ENCODE peak calls at places on chromosome 14, in six cellular contexts. D is tibial nerve, E is uterus, V is ovary, Z is stomach, G is transverse colon. S is an unnamed sample.
A peak's percentile ranks its signal among the peaks of the same experiment; 100 is the strongest.

GRCh38 chr14:97916669-97917068 is 1119.5 kb downstream of the VRK1 start:
- DNase-seq in D (no peak), E (no peak), V (no peak), Z (no peak), G (no peak), S (no peak)

GRCh38 chr14:22184157-22185025 is 404.6 kb downstream of the DAD1 start:
- DNase-seq in D (no peak), E (no peak), V (no peak), Z (no peak), G (no peak), S (no peak)

GRCh38 chr14:26835949-26836570 is 238.2 kb upstream of the NOVA1 start:
- DNase-seq in D (no peak), E (no peak), V (no peak), Z (no peak), G (no peak), S (no peak)

GRCh38 chr14:33477752-33478151 is 473.1 kb downstream of the EGLN3 start:
- DNase-seq in D (no peak), E (no peak), V (no peak), Z (no peak), G (no peak), S (no peak)

GRCh38 chr14:79278286-79278797 is 933.0 kb downstream of the DIO2 start:
- DNase-seq in D (no peak), E (peak; percentile 15), V (no peak), Z (no peak), G (no peak), S (no peak)

GRCh38 chr14:93930989-93931307 is 3.8 kb downstream of the FAM181A start:
- DNase-seq in D (no peak), E (no peak), V (no peak), Z (no peak), G (no peak), S (no peak)

GRCh38 chr14:76257842-76258397 is 106.2 kb downstream of the GPATCH2L start:
- DNase-seq in D (no peak), E (no peak), V (no peak), Z (no peak), G (no peak), S (no peak)

GRCh38 chr14:61484826-61485584 is 163.6 kb downstream of the PRKCH start:
- DNase-seq in D (no peak), E (no peak), V (no peak), Z (no peak), G (no peak), S (no peak)

GRCh38 chr14:106021832-106022231 is 495.4 kb downstream of the TMEM121 start:
- DNase-seq in D (no peak), E (no peak), V (no peak), Z (no peak), G (no peak), S (no peak)

GRCh38 chr14:61737913-61738312 is 24.3 kb upstream of the SNAPC1 start:
- DNase-seq in D (no peak), E (no peak), V (no peak), Z (no peak), G (no peak), S (no peak)

GRCh38 chr14:75201087-75201486 is 24.7 kb upstream of the TMED10 start:
- DNase-seq in D (no peak), E (no peak), V (no peak), Z (peak; percentile 31), G (no peak), S (no peak)

GRCh38 chr14:97709552-97709951 is 912.4 kb downstream of the VRK1 start:
- DNase-seq in D (no peak), E (no peak), V (no peak), Z (no peak), G (peak; percentile 30), S (no peak)

GRCh38 chr14:56170028-56170427 is 51.8 kb downstream of the PELI2 start:
- DNase-seq in D (no peak), E (no peak), V (no peak), Z (no peak), G (no peak), S (no peak)

GRCh38 chr14:100076630-100077029 is 11.4 kb downstream of the EVL start:
- DNase-seq in D (no peak), E (peak; percentile 41), V (no peak), Z (no peak), G (no peak), S (no peak)

GRCh38 chr14:51333901-51334432 is 93.9 kb downstream of the TMX1 start:
- DNase-seq in D (no peak), E (no peak), V (no peak), Z (no peak), G (no peak), S (no peak)

GRCh38 chr14:96098309-96098998 is 59.3 kb downstream of the C14orf132 start:
- DNase-seq in D (no peak), E (peak; percentile 19), V (no peak), Z (peak; percentile 56), G (no peak), S (no peak)

GRCh38 chr14:87241018-87241779 is 751.8 kb downstream of the GALC start:
- DNase-seq in D (no peak), E (no peak), V (no peak), Z (no peak), G (no peak), S (no peak)

GRCh38 chr14:106691601-106692291 is 1165.4 kb downstream of the TMEM121 start:
- DNase-seq in D (no peak), E (no peak), V (peak; percentile 21), Z (peak; percentile 28), G (peak; percentile 47), S (no peak)

GRCh38 chr14:99254391-99255009 is 17.5 kb downstream of the BCL11B start:
- DNase-seq in D (no peak), E (no peak), V (no peak), Z (no peak), G (no peak), S (no peak)

GRCh38 chr14:96362965-96363750 is at the start of the genes ATG2B and GSKIP:
- DNase-seq in D (peak; percentile 88), E (peak; percentile 90), V (peak; percentile 94), Z (peak; percentile 97), G (peak; percentile 97), S (peak; percentile 65)

GRCh38 chr14:56555921-56556570 is 23.6 kb upstream of the TMEM260 start:
- DNase-seq in D (no peak), E (no peak), V (no peak), Z (no peak), G (no peak), S (no peak)

GRCh38 chr14:35347323-35348043 is 55.3 kb downstream of the PSMA6 start:
- DNase-seq in D (no peak), E (no peak), V (no peak), Z (no peak), G (peak; percentile 55), S (no peak)

GRCh38 chr14:84442481-84442880 is 1087.5 kb upstream of the FLRT2 start:
- DNase-seq in D (no peak), E (no peak), V (no peak), Z (no peak), G (no peak), S (no peak)

DNA sequence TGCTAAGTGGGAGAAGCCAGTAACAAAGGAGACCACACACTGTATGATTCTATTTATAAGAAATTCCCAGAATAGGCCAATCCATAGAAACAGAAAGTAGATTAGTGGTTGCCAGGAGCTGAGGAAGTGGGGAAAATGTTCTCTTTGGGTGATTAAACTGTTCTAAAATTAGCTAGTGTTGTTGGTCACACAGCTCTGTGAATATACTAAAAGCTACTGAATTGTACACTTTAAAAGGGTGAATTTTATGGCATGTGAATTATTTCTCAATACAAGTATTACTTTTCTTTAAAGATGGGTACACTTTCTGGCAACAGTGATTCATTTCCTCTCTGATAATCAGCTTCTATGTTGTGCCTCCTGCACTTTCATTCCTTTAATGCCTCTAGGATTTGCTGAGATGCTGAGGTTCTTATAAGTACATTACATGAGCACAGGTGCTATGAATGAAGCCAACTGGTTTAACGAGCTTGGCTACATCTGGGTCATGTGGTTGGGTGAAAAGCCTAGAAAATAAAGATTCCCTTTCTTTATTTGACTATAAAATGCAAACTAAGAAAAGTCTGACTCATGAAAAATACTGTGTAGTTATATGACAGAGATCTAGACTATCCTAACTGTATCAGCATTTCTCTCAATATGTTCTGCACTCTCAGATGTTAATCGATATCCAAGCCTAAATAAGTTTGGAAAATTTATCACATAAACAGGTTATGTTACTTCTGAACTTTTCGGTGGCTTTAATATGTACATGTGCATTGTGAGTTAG is 132.9 kb downstream of the DAAM1 start:
- DNase-seq in D (no peak), E (no peak), V (no peak), Z (no peak), G (no peak), S (no peak)
- H3K27ac ChIP-seq in D (peak overlapping the region; percentile 89), E (peak overlapping the region; percentile 54), V (no peak overlapping the region), Z (peak overlapping the region; percentile 75), G (peak overlapping the region; percentile 54), S (peak overlapping the region; percentile 78)

GRCh38 chr14:65354715-65355114 is 57.8 kb upstream of the FUT8 start:
- DNase-seq in D (no peak), E (no peak), V (no peak), Z (peak; percentile 83), G (no peak), S (no peak)
- TF ChIP-seq POLR2A in D (no peak), E (no peak), V (no peak), Z (no peak), G (no peak), S (no peak)

GRCh38 chr14:54673193-54674121 is 106.5 kb downstream of the SAMD4A start:
- DNase-seq in D (no peak), E (no peak), V (no peak), Z (no peak), G (no peak), S (no peak)
- H3K4me1 ChIP-seq in D (no peaks in the 10 kb centered on the region), E (peaks cover 25% of the 10 kb centered on the region), V (peaks cover 3% of the 10 kb centered on the region), Z (peaks cover 9% of the 10 kb centered on the region), G (peaks cover 21% of the 10 kb centered on the region), S (peaks cover 67% of the 10 kb centered on the region)

GRCh38 chr14:103735022-103735421 is 19.4 kb downstream of the ZFYVE21 start:
- DNase-seq in D (no peak), E (no peak), V (no peak), Z (no peak), G (no peak), S (no peak)

GRCh38 chr14:103736546-103737431 is 21.2 kb downstream of the ZFYVE21 start:
- DNase-seq in D (peak; percentile 14), E (peak; percentile 63), V (no peak), Z (no peak), G (no peak), S (no peak)

GRCh38 chr14:103737432-103738045 is 21.9 kb downstream of the ZFYVE21 start:
- DNase-seq in D (peak; percentile 12), E (no peak), V (no peak), Z (no peak), G (no peak), S (no peak)

GRCh38 chr14:103735439-103735814 is 19.8 kb downstream of the ZFYVE21 start:
- DNase-seq in D (no peak), E (no peak), V (no peak), Z (no peak), G (no peak), S (no peak)

DNA sequence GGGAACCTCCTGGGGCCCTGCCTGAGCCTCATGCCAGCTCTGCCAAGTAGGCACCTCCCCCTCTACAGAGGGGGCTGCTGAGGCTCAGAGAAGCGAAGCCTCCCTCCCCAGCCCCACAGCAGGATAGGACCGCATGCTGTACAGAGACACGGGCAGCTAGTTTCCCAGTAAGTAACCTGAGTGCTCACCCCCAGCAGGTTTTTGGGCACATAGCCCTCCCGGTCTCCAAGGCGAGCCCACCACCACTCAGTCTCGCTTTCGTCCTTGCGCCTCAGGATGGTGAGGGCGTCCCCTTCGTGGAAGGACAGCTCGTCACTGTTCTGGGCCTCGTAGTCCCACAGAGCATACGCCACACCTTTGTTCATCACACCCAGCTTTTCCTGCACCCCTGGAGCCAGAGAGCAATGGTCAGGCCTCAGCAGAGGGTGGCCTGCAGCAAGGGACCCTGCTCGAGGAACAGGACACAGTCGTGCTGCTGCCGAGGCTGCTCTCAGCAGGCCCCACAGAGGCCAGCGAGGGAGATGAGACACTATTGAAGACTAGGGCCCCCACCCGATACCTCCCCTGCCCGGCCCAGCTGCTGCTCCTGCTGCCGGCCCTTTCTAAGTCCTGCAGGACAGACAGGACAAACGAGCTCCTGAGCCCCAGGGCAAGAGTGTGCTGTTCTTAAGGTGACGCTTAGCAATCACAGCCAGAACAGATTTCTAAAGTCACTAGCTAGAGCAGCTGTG is 20.4 kb downstream of the ZFYVE21 start:
- DNase-seq in D (no peak), E (no peak), V (no peak), Z (no peak), G (no peak), S (no peak)
- H3K27ac ChIP-seq in D (peak overlapping the region; percentile 28), E (peak overlapping the region; percentile 87), V (no peak overlapping the region), Z (peak overlapping the region; percentile 87), G (no peak overlapping the region), S (peak overlapping the region; percentile 92)

S was measured in esophagus squamous epithelium.